ENCODE peak calls at places on chromosome X, in seven cellular contexts. J, C, F, S, L, V and G are unnamed samples.

GRCh38 chrX:145178268-145178667 is 69.0 kb upstream of the SPANXN1 start:
- DNase-seq in J (peak), C (peak), F (no peak), S (no peak), L (no peak), V (no peak), G (no peak)

GRCh38 chrX:68415289-68415688 is 18.0 kb downstream of the OPHN1 start:
- DNase-seq in J (no peak), C (no peak), F (peak), S (no peak), L (no peak), V (peak), G (no peak)

GRCh38 chrX:100410083-100410590 is at the start of gene PCDH19:
- DNase-seq in J (peak), C (peak), F (no peak), S (peak), L (peak), V (no peak), G (no peak)

GRCh38 chrX:40446927-40447326 is 133.8 kb upstream of the ATP6AP2 start:
- DNase-seq in J (no peak), C (no peak), F (peak), S (no peak), L (no peak), V (peak), G (no peak)

GRCh38 chrX:103586314-103586646 is 965 bp downstream of the TCEAL4 start:
- DNase-seq in J (no peak), C (peak), F (no peak), S (no peak), L (no peak), V (no peak), G (no peak)

GRCh38 chrX:51332188-51332942 is at the start of gene NUDT10:
- DNase-seq in J (no peak), C (peak), F (no peak), S (peak), L (peak), V (peak), G (no peak)

GRCh38 chrX:49876750-49877149 is 2.5 kb upstream of the USP27X start:
- DNase-seq in J (peak), C (peak), F (no peak), S (peak), L (no peak), V (no peak), G (peak)

GRCh38 chrX:109600114-109600710 is 24.8 kb downstream of the KCNE5 start:
- DNase-seq in J (no peak), C (peak), F (no peak), S (peak), L (no peak), V (no peak), G (no peak)

GRCh38 chrX:31546130-31546529 is 474.3 kb upstream of the FTHL17 start:
- DNase-seq in J (no peak), C (no peak), F (no peak), S (no peak), L (no peak), V (no peak), G (no peak)

GRCh38 chrX:68723491-68724155 is 76.2 kb downstream of the STARD8 start:
- DNase-seq in J (no peak), C (no peak), F (no peak), S (no peak), L (peak), V (no peak), G (no peak)

GRCh38 chrX:24805201-24805600 is 111.5 kb downstream of the POLA1 start:
- DNase-seq in J (no peak), C (no peak), F (no peak), S (no peak), L (no peak), V (no peak), G (no peak)

GRCh38 chrX:39972340-39972739 is 125.4 kb downstream of the BCOR start:
- DNase-seq in J (no peak), C (no peak), F (no peak), S (no peak), L (no peak), V (no peak), G (no peak)

GRCh38 chrX:44651347-44651746 is 108.7 kb upstream of the FUNDC1 start:
- DNase-seq in J (no peak), C (peak), F (no peak), S (peak), L (no peak), V (no peak), G (no peak)

GRCh38 chrX:130628522-130628921 is 226.7 kb downstream of the RBMX2 start:
- DNase-seq in J (no peak), C (no peak), F (no peak), S (peak), L (no peak), V (no peak), G (no peak)

GRCh38 chrX:25156323-25156722 is 140.6 kb upstream of the ARX start:
- DNase-seq in J (no peak), C (no peak), F (no peak), S (no peak), L (no peak), V (no peak), G (no peak)

DNA sequence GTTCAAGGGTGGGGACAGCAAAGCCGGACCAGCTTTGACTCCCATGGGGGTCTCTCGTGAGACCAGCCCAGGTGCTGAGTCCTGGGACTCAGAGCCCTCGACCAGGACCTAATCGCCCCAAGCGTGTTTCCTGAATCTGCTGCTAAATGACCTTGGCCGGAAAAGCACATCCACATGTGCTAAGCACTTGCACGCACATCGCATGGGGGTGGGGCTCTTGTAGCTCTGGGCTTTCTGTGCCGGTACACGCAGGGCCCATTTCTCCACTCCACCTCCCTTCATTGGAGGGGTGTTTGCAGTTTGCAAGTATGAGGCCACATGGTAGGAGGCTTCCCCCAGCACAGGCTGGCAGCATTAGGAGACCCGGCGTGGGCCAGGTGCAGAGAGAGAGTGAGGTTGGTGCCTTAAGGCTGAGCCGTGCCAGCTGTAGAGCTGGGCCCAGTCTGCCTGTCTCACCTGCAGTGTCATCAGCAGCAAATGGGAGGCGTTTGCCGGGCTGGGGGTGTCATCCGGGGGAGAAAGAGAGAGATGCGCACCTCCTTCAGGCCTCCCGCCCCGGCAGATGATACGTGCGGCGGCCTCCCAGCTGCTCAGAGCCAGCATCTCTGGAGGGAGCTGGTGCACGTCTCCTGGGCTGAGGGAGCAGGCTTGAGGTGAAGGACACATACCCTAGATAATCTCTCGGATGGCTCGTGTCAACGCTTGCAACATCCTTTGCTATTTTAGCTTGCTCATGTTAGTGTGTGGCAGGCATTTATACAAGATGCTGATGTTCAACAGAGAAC is 45.2 kb upstream of the CLCN4 start:
- DNase-seq in J (no peak), C (no peak), F (no peak), S (no peak), L (no peak), V (no peak), G (peak)
- TF ChIP-seq POLR2AphosphoS5 in J (no peak), C (no peak), F (no peak), S (no peak), L (no peak), V (no peak), G (peak)

GRCh38 chrX:16612257-16612987 is 37.5 kb upstream of the S100G start:
- DNase-seq in J (no peak), C (no peak), F (no peak), S (peak), L (no peak), V (no peak), G (no peak)

GRCh38 chrX:16606142-16606720 is 43.7 kb upstream of the S100G start:
- DNase-seq in J (no peak), C (no peak), F (no peak), S (no peak), L (no peak), V (no peak), G (no peak)

GRCh38 chrX:16604300-16604699 is 45.7 kb upstream of the S100G start:
- DNase-seq in J (no peak), C (no peak), F (no peak), S (no peak), L (no peak), V (no peak), G (no peak)

DNA sequence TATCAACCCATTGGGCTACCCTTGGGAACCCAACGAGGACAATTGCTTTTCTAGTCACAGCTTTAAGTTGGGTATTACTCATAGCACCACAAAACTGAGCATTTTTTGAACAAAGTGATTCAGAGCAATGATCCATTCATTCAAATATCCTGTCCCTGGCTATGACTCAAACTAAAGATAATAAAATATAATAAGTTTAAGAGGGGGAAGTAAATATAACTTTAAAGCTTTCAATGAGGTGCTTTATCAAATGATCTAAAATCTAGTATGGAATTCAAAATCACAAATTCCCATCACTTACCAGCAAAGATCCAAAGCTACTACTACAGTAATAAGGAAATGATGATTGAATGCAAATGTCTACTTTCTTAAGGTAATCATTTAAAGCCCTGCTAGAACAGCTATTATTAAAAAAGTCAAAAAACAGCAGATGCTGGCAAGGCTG is 39.8 kb upstream of the S100G start:
- DNase-seq in J (no peak), C (no peak), F (no peak), S (no peak), L (no peak), V (no peak), G (no peak)
- TF ChIP-seq POLR2AphosphoS5 in J (no peak), C (no peak), F (no peak), S (no peak), L (no peak), V (no peak), G (no peak)

GRCh38 chrX:13008851-13009250 is 33.9 kb downstream of the TMSB4X start:
- DNase-seq in J (no peak), C (no peak), F (no peak), S (no peak), L (no peak), V (no peak), G (no peak)

GRCh38 chrX:13009256-13009655 is 34.3 kb downstream of the TMSB4X start:
- DNase-seq in J (no peak), C (no peak), F (peak), S (no peak), L (no peak), V (peak), G (no peak)

GRCh38 chrX:13007519-13008188 is 32.7 kb downstream of the TMSB4X start:
- DNase-seq in J (no peak), C (no peak), F (no peak), S (no peak), L (no peak), V (no peak), G (no peak)

GRCh38 chrX:13008189-13008533 is 33.3 kb downstream of the TMSB4X start:
- DNase-seq in J (no peak), C (no peak), F (no peak), S (no peak), L (no peak), V (no peak), G (no peak)

DNA sequence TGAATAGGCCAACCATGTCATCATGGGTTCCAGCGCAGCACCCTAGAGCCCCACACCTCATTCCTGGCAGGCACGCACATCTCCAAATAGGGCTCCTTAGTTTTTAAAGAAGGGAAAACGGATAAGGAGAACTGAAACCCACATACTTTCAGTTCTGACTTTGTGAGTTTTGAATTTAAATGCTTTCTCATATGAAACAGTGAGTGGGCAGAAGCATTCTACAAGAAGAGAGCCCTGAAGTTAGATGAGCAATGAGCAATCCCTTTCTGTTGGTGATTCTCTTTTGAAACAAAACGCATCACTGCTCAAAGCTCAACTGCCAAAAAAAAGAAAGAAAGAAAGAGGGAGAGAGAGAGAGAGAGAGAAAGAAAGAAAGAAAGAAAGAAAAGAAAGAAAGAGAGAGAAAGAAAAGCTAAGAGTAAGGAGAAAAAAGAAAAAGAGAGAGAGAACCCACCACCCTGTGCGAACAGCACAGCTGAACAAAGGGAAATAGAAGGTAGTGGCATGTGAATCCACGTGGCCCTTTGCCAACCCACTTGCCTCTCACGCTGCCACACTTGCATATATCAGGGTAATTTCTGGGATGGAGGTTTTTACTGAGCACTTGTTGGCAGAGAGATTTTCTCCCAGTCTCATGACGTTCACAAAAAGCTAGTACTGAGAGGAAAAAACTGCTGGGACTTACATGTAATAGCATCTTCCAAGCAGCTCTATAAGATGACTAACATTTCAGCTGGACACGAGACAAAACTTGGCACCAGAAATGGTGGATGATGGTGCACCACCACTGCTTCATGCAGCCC is 31.0 kb downstream of the TMSB4X start:
- DNase-seq in J (no peak), C (no peak), F (no peak), S (no peak), L (no peak), V (no peak), G (no peak)
- TF ChIP-seq POLR2AphosphoS5 in J (no peak), C (no peak), F (no peak), S (no peak), L (no peak), V (no peak), G (no peak)

GRCh38 chrX:112834016-112834855 is 6.4 kb downstream of the AMOT start:
- DNase-seq in J (no peak), C (peak), F (no peak), S (no peak), L (no peak), V (no peak), G (no peak)
- TF ChIP-seq POLR2AphosphoS5 in J (no peak), C (peak), F (no peak), S (no peak), L (no peak), V (no peak), G (no peak)

GRCh38 chrX:74458738-74459137 is 37.4 kb downstream of the SLC16A2 start:
- DNase-seq in J (no peak), C (no peak), F (no peak), S (peak), L (no peak), V (no peak), G (no peak)
- TF ChIP-seq POLR2AphosphoS5 in J (no peak), C (no peak), F (no peak), S (no peak), L (no peak), V (no peak), G (no peak)

GRCh38 chrX:10156199-10157031 is at the start of gene CLCN4:
- DNase-seq in J (no peak), C (peak), F (peak), S (peak), L (no peak), V (peak), G (no peak)
- TF ChIP-seq POLR2AphosphoS5 in J (no peak), C (no peak), F (no peak), S (peak), L (no peak), V (no peak), G (no peak)

GRCh38 chrX:153969904-153970397 is 1.7 kb downstream of the HCFC1 start:
- DNase-seq in J (no peak), C (peak), F (no peak), S (no peak), L (peak), V (no peak), G (no peak)

GRCh38 chrX:153968255-153968654 is 3.4 kb downstream of the HCFC1 start:
- DNase-seq in J (no peak), C (no peak), F (no peak), S (no peak), L (peak), V (no peak), G (no peak)

GRCh38 chrX:153969125-153969903 is 2.3 kb downstream of the HCFC1 start:
- DNase-seq in J (no peak), C (no peak), F (no peak), S (no peak), L (peak), V (no peak), G (no peak)

GRCh38 chrX:153967536-153968214 is 3.9 kb downstream of the HCFC1 start:
- DNase-seq in J (no peak), C (no peak), F (no peak), S (no peak), L (peak), V (peak), G (no peak)

DNA sequence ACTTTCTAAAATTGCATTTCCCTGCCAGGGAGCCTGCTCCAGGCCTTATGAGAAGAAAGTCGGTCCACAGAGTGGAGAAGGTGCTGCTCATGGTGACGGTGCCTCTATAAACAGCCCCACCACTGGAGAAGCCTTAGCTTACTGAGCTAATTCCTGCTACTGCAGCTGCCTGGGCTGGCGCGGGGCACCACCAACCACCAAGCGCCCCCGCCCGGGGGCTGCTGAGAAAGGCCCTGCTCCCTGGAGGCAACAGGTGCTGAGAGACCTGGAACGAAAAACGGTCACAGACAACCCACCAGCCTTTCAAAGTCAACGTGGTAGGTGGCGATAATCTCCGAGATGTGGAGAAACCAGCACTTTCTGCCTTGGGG is 2.9 kb downstream of the HCFC1 start:
- DNase-seq in J (no peak), C (no peak), F (no peak), S (peak), L (peak), V (peak), G (no peak)
- TF ChIP-seq POLR2AphosphoS5 in J (no peak), C (no peak), F (no peak), S (no peak), L (no peak), V (no peak), G (no peak)

GRCh38 chrX:119655125-119655524 is 37.8 kb downstream of the SEPTIN6 start:
- DNase-seq in J (peak), C (peak), F (no peak), S (no peak), L (no peak), V (peak), G (no peak)
- TF ChIP-seq POLR2AphosphoS5 in J (no peak), C (no peak), F (no peak), S (no peak), L (no peak), V (no peak), G (peak)

GRCh38 chrX:45755719-45756118 is 555.0 kb upstream of the DIPK2B start:
- DNase-seq in J (no peak), C (no peak), F (no peak), S (no peak), L (no peak), V (no peak), G (no peak)
- TF ChIP-seq POLR2AphosphoS5 in J (no peak), C (peak), F (no peak), S (no peak), L (no peak), V (no peak), G (no peak)

GRCh38 chrX:155615938-155616337 is 3.2 kb upstream of the TMLHE start:
- DNase-seq in J (no peak), C (no peak), F (no peak), S (no peak), L (no peak), V (no peak), G (no peak)

GRCh38 chrX:155613927-155614559 is 1.3 kb upstream of the TMLHE start:
- DNase-seq in J (no peak), C (no peak), F (no peak), S (no peak), L (no peak), V (no peak), G (no peak)

GRCh38 chrX:155611302-155611701 is 1.4 kb downstream of the TMLHE start:
- DNase-seq in J (no peak), C (no peak), F (no peak), S (no peak), L (no peak), V (no peak), G (no peak)

GRCh38 chrX:155612312-155613224 is at the start of gene TMLHE:
- DNase-seq in J (peak), C (peak), F (peak), S (peak), L (peak), V (peak), G (peak)
- TF ChIP-seq POLR2AphosphoS5 in J (peak), C (peak), F (no peak), S (no peak), L (no peak), V (no peak), G (no peak)